ENCODE peak calls at places on chromosomes 16 and 17, in eight cellular contexts. O is RWPE1; N is WTC11; H is GM12865; P is CD8-positive, alpha-beta T cell; A is lower leg skin; K is breast epithelium; D is HFF-Myc. X is an unnamed sample.

GRCh38 chr16:89304181-89304851 is 86.8 kb downstream of the ZNF778 start:
- DNase-seq in D (no peak), A (no peak), P (no peak), N (no peak), H (peak), K (no peak), O (no peak), X (no peak)

GRCh38 chr17:1713878-1714487 is 3.8 kb upstream of the TLCD2 start:
- DNase-seq in N (peak), P (no peak), K (no peak), A (peak), O (peak), D (no peak), H (no peak), X (peak)

GRCh38 chr17:59381716-59382570 is 50.5 kb downstream of the YPEL2 start:
- DNase-seq in K (peak), O (no peak), A (no peak), P (no peak), H (no peak), N (no peak), D (no peak), X (no peak)

GRCh38 chr16:31700530-31701388 is 172.8 kb upstream of the ZNF267 start:
- DNase-seq in K (peak), A (peak), D (no peak), P (peak), O (no peak), N (peak), H (peak), X (peak)

GRCh38 chr17:40086150-40087044 is 14.0 kb downstream of the NR1D1 start:
- DNase-seq in H (peak), O (no peak), D (no peak), N (peak), K (no peak), A (no peak), P (no peak), X (peak)

GRCh38 chr17:32253117-32253611 is 12.5 kb upstream of the RHBDL3 start:
- DNase-seq in O (peak), A (peak), H (peak), K (peak), N (peak), D (peak), P (peak), X (peak)

GRCh38 chr17:79923974-79924638 is 84.9 kb upstream of the CBX4 start:
- DNase-seq in N (peak), O (no peak), A (no peak), D (no peak), H (peak), P (no peak), K (no peak), X (peak)

GRCh38 chr17:41907185-41907556 is 11.6 kb downstream of the ACLY start:
- DNase-seq in P (no peak), O (no peak), H (no peak), N (no peak), K (no peak), A (no peak), D (peak), X (no peak)

GRCh38 chr17:15154618-15155017 is 110.5 kb downstream of the PMP22 start:
- DNase-seq in N (no peak), P (no peak), A (no peak), D (no peak), O (no peak), K (no peak), H (no peak), X (no peak)

GRCh38 chr17:82950525-82951102 is 110.8 kb upstream of the ZNF750 start:
- DNase-seq in D (no peak), O (no peak), P (no peak), N (no peak), A (peak), K (no peak), H (no peak), X (no peak)

GRCh38 chr16:20850981-20851380 is 44.7 kb downstream of the REXO5 start:
- DNase-seq in P (no peak), O (no peak), K (no peak), D (no peak), A (no peak), N (no peak), H (no peak), X (no peak)

GRCh38 chr16:14056970-14057369 is 14.1 kb upstream of the MRTFB start:
- DNase-seq in K (no peak), D (no peak), O (no peak), A (peak), N (no peak), H (no peak), P (no peak), X (no peak)

GRCh38 chr17:39069114-39069756 is 82.2 kb downstream of the PLXDC1 start:
- DNase-seq in D (no peak), K (no peak), H (peak), P (no peak), N (no peak), O (peak), A (no peak), X (no peak)

GRCh38 chr17:83007504-83008475 is 71.6 kb upstream of the METRNL start:
- DNase-seq in K (no peak), P (no peak), A (peak), N (no peak), O (no peak), H (no peak), D (no peak), X (no peak)

GRCh38 chr17:51056813-51057510 is 63.7 kb downstream of the SPAG9 start:
- DNase-seq in P (no peak), D (peak), K (no peak), O (peak), A (no peak), N (peak), H (peak), X (no peak)
- TF ChIP-seq CTCF in P (peak), D (peak), K (no peak), O (peak), A (no peak), N (peak), H (peak), X (peak)

GRCh38 chr16:2764718-2765117 is 12.3 kb downstream of the SRRM2 start:
- DNase-seq in A (no peak), N (no peak), P (no peak), O (no peak), K (no peak), H (no peak), D (no peak), X (no peak)
- TF ChIP-seq CTCF in A (no peak), N (no peak), P (no peak), O (no peak), K (no peak), H (no peak), D (no peak), X (no peak)

DNA sequence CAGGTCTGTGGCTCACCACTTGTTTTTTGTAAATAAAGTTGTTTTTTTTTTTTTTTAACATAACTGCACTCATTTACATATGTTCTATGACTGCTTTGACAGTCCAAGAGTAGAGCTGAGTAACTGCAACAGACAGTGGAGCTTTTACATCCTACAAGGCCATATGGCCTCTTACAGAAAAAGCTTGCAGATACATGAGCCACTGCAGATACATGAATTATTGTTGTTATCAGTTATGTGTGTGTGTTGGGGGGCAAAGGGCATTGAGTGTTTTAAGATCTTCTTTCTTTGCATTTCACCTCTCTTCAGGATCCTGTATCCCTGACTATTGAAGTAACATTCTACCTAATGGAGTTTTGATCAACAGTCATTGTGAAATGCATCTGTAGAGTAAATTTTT is 311.8 kb downstream of the BCAS3 start:
- DNase-seq in O (no peak), D (no peak), K (no peak), P (no peak), H (no peak), N (no peak), A (no peak), X (no peak)
- TF ChIP-seq CTCF in O (no peak), D (no peak), K (no peak), P (no peak), H (no peak), N (no peak), A (no peak), X (no peak)

DNA sequence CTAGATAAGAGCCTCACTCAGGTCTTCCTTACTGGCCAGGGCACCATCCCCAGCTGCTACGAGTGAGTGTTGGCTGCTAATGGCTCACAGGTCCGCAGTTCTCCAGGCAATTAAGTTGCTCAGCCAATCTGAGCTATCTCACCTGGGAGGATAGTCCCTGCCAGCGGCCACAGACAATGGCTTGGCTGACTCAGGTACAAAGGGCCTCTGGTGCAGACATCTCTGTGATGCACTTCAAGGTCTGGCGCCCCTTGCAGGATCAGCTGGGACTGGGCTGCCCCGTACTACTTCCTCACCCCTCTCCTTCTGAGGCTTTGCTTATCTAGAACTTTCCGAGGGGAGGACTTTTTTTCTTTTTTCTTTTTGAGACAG is 49.2 kb upstream of the EMP2 start:
- DNase-seq in A (no peak), P (no peak), N (peak), O (no peak), H (no peak), D (no peak), K (no peak), X (no peak)
- TF ChIP-seq CTCF in A (no peak), P (no peak), N (no peak), O (no peak), H (no peak), D (no peak), K (no peak), X (no peak)

GRCh38 chr17:10789694-10790271 is 14.1 kb downstream of the TMEM238L start:
- DNase-seq in D (no peak), N (no peak), H (no peak), A (peak), O (no peak), K (no peak), P (no peak), X (no peak)
- TF ChIP-seq CTCF in D (no peak), N (no peak), H (no peak), A (no peak), O (no peak), K (no peak), P (no peak), X (no peak)

GRCh38 chr17:80965606-80966005 is 26.0 kb upstream of the CHMP6 start:
- DNase-seq in N (no peak), A (no peak), O (no peak), D (no peak), H (no peak), K (no peak), P (no peak), X (no peak)
- TF ChIP-seq CTCF in N (no peak), A (no peak), O (no peak), D (no peak), H (no peak), K (no peak), P (no peak), X (no peak)

GRCh38 chr17:3447625-3448024 is 14.0 kb upstream of the OR1E2 start:
- DNase-seq in D (no peak), N (peak), A (no peak), P (no peak), H (peak), K (no peak), O (peak), X (no peak)
- TF ChIP-seq CTCF in D (no peak), N (no peak), A (no peak), P (no peak), H (peak), K (no peak), O (no peak), X (no peak)